ENCODE peak calls at places on chromosomes 7 and 10, in seven cellular contexts. U is CD8-positive, alpha-beta memory T cell; F is renal cortical epithelial cell; A is MG63; K is NCI-H1105; R is midbrain; H is AG08395. L is an unnamed sample.
A peak's percentile ranks its signal among the peaks of the same experiment; 100 is the strongest.

GRCh38 chr10:22931948-22932347 is 4.1 kb downstream of the ARMC3 start:
- DNase-seq in F (peak; percentile 71), H (no peak), K (peak; percentile 53), R (no peak), U (no peak), A (peak; percentile 4), L (no peak)

GRCh38 chr7:82740246-82740848 is 296.8 kb upstream of the CACNA2D1 start:
- DNase-seq in F (peak; percentile 53), U (no peak), A (peak; percentile 39), K (peak; percentile 71), H (peak; percentile 50), R (peak; percentile 23), L (peak; percentile 63)

GRCh38 chr10:30454744-30455498 is 20.9 kb downstream of the MAP3K8 start:
- DNase-seq in A (no peak), K (no peak), H (peak; percentile 86), U (no peak), F (no peak), R (no peak), L (no peak)

GRCh38 chr10:46287846-46288480 is 1.2 kb downstream of the ANTXRL start:
- DNase-seq in A (no peak), R (no peak), U (peak; percentile 26), H (no peak), K (no peak), F (no peak), L (no peak)

GRCh38 chr10:90847436-90847835 is 10.4 kb downstream of the HTR7 start:
- DNase-seq in K (no peak), F (peak; percentile 46), U (no peak), R (no peak), A (peak; percentile 52), H (peak; percentile 35), L (no peak)

GRCh38 chr10:133173860-133174523 is 14.0 kb downstream of the KNDC1 start:
- DNase-seq in F (no peak), U (peak; percentile 35), H (no peak), K (no peak), R (no peak), A (no peak), L (no peak)

GRCh38 chr7:128809363-128809762 is 17.6 kb downstream of the CCDC136 start:
- DNase-seq in F (no peak), R (no peak), K (no peak), U (no peak), A (no peak), H (no peak), L (no peak)

GRCh38 chr7:51324206-51324884 is 7.7 kb upstream of the COBL start:
- DNase-seq in A (peak; percentile 15), R (no peak), K (no peak), U (no peak), H (no peak), F (no peak), L (peak; percentile 68)

GRCh38 chr7:147833981-147834380 is 756.6 kb upstream of the C7orf33 start:
- DNase-seq in H (no peak), K (no peak), F (no peak), R (peak; percentile 1), A (no peak), U (no peak), L (no peak)

GRCh38 chr7:1942704-1943294 is 272.7 kb downstream of the ELFN1 start:
- DNase-seq in U (no peak), K (no peak), F (no peak), A (no peak), H (no peak), R (no peak), L (no peak)

GRCh38 chr7:1017586-1018333 is 26.6 kb upstream of the GPR146 start:
- DNase-seq in H (no peak), R (no peak), F (no peak), U (no peak), K (no peak), A (no peak), L (no peak)

GRCh38 chr7:77403957-77404356 is 12.2 kb downstream of the GSAP start:
- DNase-seq in R (no peak), A (no peak), H (no peak), F (peak; percentile 63), U (no peak), K (no peak), L (no peak)

GRCh38 chr7:142355328-142355727 is 97.5 kb upstream of the PRSS58 start:
- DNase-seq in U (no peak), H (peak; percentile 34), A (peak; percentile 59), F (no peak), R (no peak), K (no peak), L (no peak)

GRCh38 chr7:114787556-114787955 is 134.3 kb upstream of the MDFIC start:
- DNase-seq in H (no peak), F (no peak), R (no peak), K (no peak), A (peak; percentile 8), U (no peak), L (no peak)

GRCh38 chr10:65907199-65907712 is 1018.6 kb upstream of the LRRTM3 start:
- DNase-seq in H (no peak), K (no peak), R (no peak), U (peak; percentile 35), A (no peak), F (no peak), L (peak; percentile 65)

GRCh38 chr10:69756279-69756678 is 45.4 kb upstream of the COL13A1 start:
- DNase-seq in R (no peak), K (no peak), A (no peak), H (no peak), U (no peak), F (no peak), L (no peak)

GRCh38 chr10:80283536-80284199 is 5.8 kb downstream of the MAT1A start:
- DNase-seq in U (no peak), K (no peak), H (no peak), R (no peak), A (no peak), F (no peak), L (no peak)

GRCh38 chr7:27112960-27113949 is 10.8 kb upstream of the HOXA2 start:
- DNase-seq in U (no peak), A (no peak), R (no peak), H (no peak), K (no peak), F (peak; percentile 88), L (no peak)

GRCh38 chr7:99393363-99394187 is 14.8 kb downstream of the PDAP1 start:
- DNase-seq in H (no peak), K (peak; percentile 81), A (no peak), R (no peak), U (no peak), F (no peak), L (peak; percentile 66)

GRCh38 chr7:99102809-99103690 is 40.9 kb downstream of the SMURF1 start:
- DNase-seq in H (no peak), K (no peak), R (no peak), U (no peak), A (peak; percentile 17), F (no peak), L (no peak)

GRCh38 chr7:27031289-27032172 is 64.3 kb downstream of the HOXA1 start:
- DNase-seq in K (no peak), R (no peak), U (no peak), H (peak; percentile 51), A (no peak), F (peak; percentile 67), L (peak; percentile 8)

L was measured in G401.